ENCODE peak calls at places on chromosome 1, in ten cellular contexts. V, Y, P, U, G, B, S, A, X and C are unnamed samples.

GRCh38 chr1:41679531-41679930 is 195.0 kb upstream of the EDN2 start:
- DNase-seq in X (no peak), Y (no peak), S (no peak), V (no peak), B (no peak), G (no peak), A (no peak), P (no peak), U (no peak), C (no peak)

GRCh38 chr1:26538480-26539412 is 9.2 kb downstream of the RPS6KA1 start:
- DNase-seq in A (peak; percentile 49), B (peak; percentile 26), V (no peak), P (no peak), U (peak; percentile 77), G (no peak), Y (no peak), X (no peak), S (peak; percentile 58), C (no peak)

GRCh38 chr1:193971595-193971994 is 785.2 kb upstream of the B3GALT2 start:
- DNase-seq in P (no peak), Y (no peak), V (no peak), X (no peak), A (no peak), B (peak; percentile 61), G (no peak), U (no peak), S (no peak), C (no peak)

GRCh38 chr1:227885135-227885647 is 62.5 kb downstream of the WNT9A start:
- DNase-seq in P (no peak), V (no peak), X (no peak), G (no peak), S (peak; percentile 24), Y (peak; percentile 23), A (peak; percentile 29), B (no peak), U (no peak), C (no peak)

GRCh38 chr1:20008391-20008841 is 29.0 kb upstream of the PLA2G2A start:
- DNase-seq in P (no peak), X (no peak), A (peak; percentile 71), G (peak; percentile 6), S (no peak), U (peak; percentile 59), B (no peak), Y (peak; percentile 83), V (no peak), C (no peak)

GRCh38 chr1:25697426-25698220 is 81.0 kb downstream of the MAN1C1 start:
- DNase-seq in P (no peak), A (no peak), V (no peak), G (no peak), X (no peak), Y (no peak), B (no peak), U (no peak), S (no peak), C (no peak)

GRCh38 chr1:244751271-244751895 is 84.1 kb upstream of the COX20 start:
- DNase-seq in B (no peak), A (no peak), S (no peak), X (no peak), Y (no peak), U (no peak), G (no peak), P (no peak), V (no peak), C (no peak)

GRCh38 chr1:151584278-151584677 is 27.6 kb upstream of the SNX27 start:
- DNase-seq in U (peak; percentile 55), V (no peak), X (no peak), G (no peak), Y (no peak), B (no peak), S (peak; percentile 35), P (no peak), A (no peak), C (no peak)

GRCh38 chr1:17148950-17149608 is 29.8 kb upstream of the PADI2 start:
- DNase-seq in B (no peak), G (no peak), S (no peak), P (no peak), X (no peak), V (no peak), U (peak; percentile 50), Y (no peak), A (no peak), C (no peak)

GRCh38 chr1:156160744-156161181 is 7.4 kb downstream of the SEMA4A start:
- DNase-seq in U (peak; percentile 96), V (peak; percentile 76), G (peak; percentile 88), X (no peak), S (peak; percentile 56), Y (peak; percentile 88), A (peak; percentile 94), B (peak; percentile 58), P (peak; percentile 82), C (peak; percentile 91)

GRCh38 chr1:245810789-245811337 is 656.1 kb downstream of the KIF26B start:
- DNase-seq in G (no peak), U (no peak), S (no peak), Y (no peak), P (no peak), X (no peak), A (no peak), B (no peak), V (no peak), C (no peak)

GRCh38 chr1:161732319-161732718 is 11.0 kb downstream of the FCRLB start:
- DNase-seq in V (no peak), S (no peak), B (no peak), P (no peak), U (no peak), G (no peak), A (no peak), X (no peak), Y (no peak), C (no peak)

GRCh38 chr1:98044071-98044697 is 123.3 kb upstream of the DPYD start:
- DNase-seq in G (no peak), S (no peak), A (no peak), Y (no peak), B (no peak), V (no peak), U (no peak), X (no peak), P (no peak), C (no peak)
- H3K4me3 ChIP-seq in G (no peak overlapping the region), S (no peak overlapping the region), A (no peak overlapping the region), Y (no peak overlapping the region), B (peak overlapping the region; percentile 95), V (no peak overlapping the region), U (no peak overlapping the region), X (no peak overlapping the region), P (no peak overlapping the region), C (no peak overlapping the region)

DNA sequence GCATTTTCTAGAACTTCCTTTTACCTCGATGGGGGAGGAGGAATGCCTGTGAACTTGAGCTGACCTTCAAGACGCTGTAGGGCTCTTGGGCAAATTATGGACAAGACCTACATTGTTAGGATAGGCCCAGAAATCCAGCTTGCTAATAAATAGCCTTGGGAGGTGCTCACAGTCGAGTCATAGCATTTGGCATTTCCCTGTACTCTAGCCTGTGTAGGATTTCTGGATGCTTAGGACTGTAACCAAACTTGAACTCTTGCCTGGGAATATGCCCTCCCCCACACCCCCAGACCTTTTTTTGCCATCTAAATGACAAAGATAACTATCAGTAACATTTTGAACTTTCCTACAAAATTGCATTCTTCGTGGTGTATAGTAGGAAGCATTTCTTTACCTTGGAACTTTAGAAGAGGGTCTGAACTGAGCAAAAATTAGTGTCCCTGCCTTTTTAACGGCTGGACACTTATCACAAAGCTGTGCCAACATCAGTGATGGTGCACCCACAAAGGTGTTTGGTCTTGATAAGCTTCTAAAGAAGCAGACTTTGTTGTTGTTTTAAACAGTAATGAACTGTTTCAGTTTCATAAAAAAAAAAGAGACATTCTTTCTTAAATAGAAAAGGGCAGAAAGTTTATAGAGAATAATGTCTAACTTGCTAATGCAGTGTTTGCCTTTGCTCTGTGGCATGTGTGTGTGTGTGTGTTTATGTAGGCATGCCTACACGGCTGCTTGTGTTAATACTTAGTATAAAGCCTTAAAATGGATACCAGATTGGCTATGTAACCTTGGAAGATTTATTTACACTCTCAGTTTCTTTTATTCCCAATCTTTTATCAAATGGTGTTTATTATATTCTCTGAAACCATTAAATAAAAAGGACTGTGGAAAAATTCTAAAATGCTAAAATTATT is 88.2 kb downstream of the NFIA start:
- DNase-seq in B (peak; percentile 49), S (no peak), V (no peak), X (no peak), U (peak; percentile 66), A (no peak), G (no peak), Y (no peak), P (no peak), C (no peak)
- H3K27ac ChIP-seq in B (no peak overlapping the region), S (peak overlapping the region; percentile 62), V (no peak overlapping the region), X (peak overlapping the region; percentile 29), U (peak overlapping the region; percentile 86), A (peak overlapping the region; percentile 40), G (peak overlapping the region; percentile 26), Y (no peak overlapping the region), P (peak overlapping the region; percentile 43), C (peak overlapping the region; percentile 62)

DNA sequence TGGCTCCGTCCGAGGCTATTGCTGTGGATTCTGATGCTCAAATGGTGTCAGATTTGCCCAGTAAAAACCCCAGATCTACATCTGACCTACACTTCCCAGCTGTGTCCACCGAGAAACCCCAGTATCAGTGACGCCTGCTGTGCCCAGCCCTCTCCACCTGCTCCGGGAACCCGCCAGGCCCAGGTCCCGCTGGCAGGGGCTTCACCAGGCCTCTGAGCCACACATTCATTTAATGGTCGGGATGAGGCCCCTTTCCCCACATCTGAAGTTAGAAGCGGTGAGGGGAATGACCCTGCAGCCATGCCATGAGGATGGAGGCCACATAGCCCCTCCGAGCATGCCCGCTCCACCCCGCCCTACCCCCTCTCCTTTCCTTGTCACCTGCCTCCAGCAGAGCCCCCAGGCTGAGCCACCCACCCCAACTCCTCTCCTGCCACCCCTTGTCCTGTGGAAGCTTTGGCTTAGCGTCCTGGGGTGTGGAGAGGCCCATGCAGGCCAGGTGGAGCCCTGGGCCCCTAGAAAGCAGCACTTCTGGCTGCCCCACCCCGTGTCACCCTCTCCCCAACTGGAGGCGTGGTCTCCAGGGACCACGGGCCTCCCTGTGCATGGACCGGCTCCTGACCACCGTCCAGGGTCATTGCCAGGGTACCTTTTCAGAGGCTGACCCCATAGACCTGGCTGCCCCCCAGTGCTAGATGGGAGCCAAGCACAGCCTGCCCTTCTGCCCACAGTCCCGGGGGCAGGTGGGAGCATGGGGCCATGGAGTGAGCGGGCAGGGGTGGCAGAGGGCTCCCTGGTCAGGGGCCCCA is 8.0 kb downstream of the TNFRSF14 start:
- DNase-seq in V (no peak), U (no peak), S (no peak), B (no peak), A (no peak), P (peak; percentile 49), Y (no peak), G (no peak), X (no peak), C (no peak)
- TF ChIP-seq POLR2A in V (no peak), U (no peak), S (no peak), B (no peak), A (no peak), P (no peak), Y (no peak), G (no peak), X (no peak), C (no peak)

DNA sequence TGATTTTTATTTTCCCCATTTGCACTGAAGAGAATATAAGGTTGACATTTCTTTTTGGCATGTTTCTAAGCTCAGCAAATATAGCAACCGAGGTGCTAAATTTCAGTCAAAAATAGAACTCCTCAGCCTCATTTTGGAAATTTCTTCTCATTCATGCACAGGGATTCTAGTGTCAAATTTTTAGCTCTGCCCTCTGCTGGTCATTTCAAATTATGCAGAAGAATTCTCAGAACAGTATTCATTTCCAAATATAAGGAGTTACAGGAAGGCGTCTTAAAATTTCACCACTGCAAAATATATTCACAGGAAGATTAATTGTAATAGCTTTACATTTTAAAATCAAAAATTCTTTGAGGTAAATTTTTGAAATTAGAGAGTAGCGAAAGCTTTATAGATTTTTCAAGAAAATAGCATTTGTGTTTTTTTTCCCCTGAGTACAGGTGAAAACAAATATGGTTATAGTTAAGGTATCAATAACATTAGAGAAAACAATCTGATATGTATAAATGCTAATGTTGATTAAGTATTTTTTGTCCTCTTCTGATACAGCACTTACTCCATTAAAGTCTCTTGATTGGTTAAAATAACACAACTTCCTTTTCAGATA is 57.9 kb downstream of the FMN2 start:
- DNase-seq in Y (no peak), P (no peak), G (peak; percentile 29), X (no peak), V (no peak), B (peak; percentile 52), A (no peak), S (no peak), U (peak; percentile 9), C (no peak)
- H3K4me3 ChIP-seq in Y (no peak overlapping the region), P (no peak overlapping the region), G (no peak overlapping the region), X (no peak overlapping the region), V (no peak overlapping the region), B (no peak overlapping the region), A (no peak overlapping the region), S (no peak overlapping the region), U (no peak overlapping the region), C (no peak overlapping the region)